ENCODE peak calls at places on chromosomes 3 and 15, in five cellular contexts. R is CD8-positive, alpha-beta memory T cell; Z is adrenal gland; U is BE2C; T is AG10803. O is an unnamed sample.

GRCh38 chr3:38165722-38166387 is 518 bp downstream of the OXSR1 start:
- DNase-seq in Z (peak), R (no peak), T (peak), U (no peak), O (no peak)

GRCh38 chr3:146682176-146682575 is 77.0 kb upstream of the PLSCR5 start:
- DNase-seq in T (no peak), U (no peak), Z (no peak), R (no peak), O (no peak)

GRCh38 chr3:3178498-3179328 is 778 bp downstream of the CRBN start:
- DNase-seq in Z (no peak), U (no peak), T (no peak), R (no peak), O (no peak)

GRCh38 chr3:38473229-38473628 is 19.5 kb downstream of the ACVR2B start:
- DNase-seq in Z (no peak), R (no peak), T (no peak), U (no peak), O (peak)

GRCh38 chr3:182702216-182702615 is 91.1 kb upstream of the ATP11B start:
- DNase-seq in U (no peak), T (no peak), R (no peak), Z (no peak), O (no peak)

GRCh38 chr15:33112541-33113105 is 81.9 kb downstream of the FMN1 start:
- DNase-seq in Z (no peak), U (no peak), R (no peak), T (no peak), O (no peak)

GRCh38 chr15:63439536-63440264 is 58.1 kb upstream of the CA12 start:
- DNase-seq in U (peak), Z (no peak), T (peak), R (no peak), O (no peak)

GRCh38 chr3:23968467-23969184 is 23.5 kb downstream of the NR1D2 start:
- DNase-seq in R (no peak), T (peak), U (no peak), Z (no peak), O (no peak)

GRCh38 chr3:152657002-152657400 is 177.9 kb upstream of the P2RY1 start:
- DNase-seq in R (no peak), U (no peak), T (no peak), Z (no peak), O (no peak)

GRCh38 chr3:131242201-131242600 is 139.4 kb upstream of the NUDT16 start:
- DNase-seq in U (no peak), R (no peak), T (no peak), Z (no peak), O (no peak)

GRCh38 chr15:100690786-100691160 is 88.4 kb downstream of the ASB7 start:
- DNase-seq in U (no peak), Z (no peak), R (no peak), T (peak), O (no peak)

GRCh38 chr3:52742418-52743041 is 28.2 kb downstream of the NEK4 start:
- DNase-seq in U (no peak), Z (no peak), R (peak), T (peak), O (peak)

GRCh38 chr3:188197388-188197847 is 43.5 kb downstream of the LPP start:
- DNase-seq in R (no peak), Z (no peak), U (peak), T (no peak), O (no peak)

GRCh38 chr3:13106308-13106970 is 33.2 kb upstream of the IQSEC1 start:
- DNase-seq in R (no peak), T (no peak), U (no peak), Z (no peak), O (no peak)

GRCh38 chr15:73934281-73934680 is 8.0 kb downstream of the LOXL1 start:
- DNase-seq in Z (no peak), U (no peak), R (no peak), T (no peak), O (no peak)

GRCh38 chr3:51671090-51672082 is at the start of gene TEX264:
- DNase-seq in T (peak), Z (peak), U (peak), R (peak), O (peak)

GRCh38 chr3:14902719-14903118 is 44.7 kb upstream of the NR2C2 start:
- DNase-seq in R (no peak), Z (peak), U (no peak), T (no peak), O (no peak)

GRCh38 chr3:90180543-90180942 is 1073.1 kb downstream of the EPHA3 start:
- DNase-seq in U (no peak), T (no peak), Z (no peak), R (no peak), O (no peak)

GRCh38 chr3:184419171-184419570 is 39.3 kb downstream of the CHRD start:
- DNase-seq in R (no peak), U (peak), T (peak), Z (no peak), O (no peak)

GRCh38 chr3:164781755-164782154 is 296.5 kb downstream of the SI start:
- DNase-seq in Z (no peak), T (no peak), R (no peak), U (no peak), O (no peak)

GRCh38 chr3:88188436-88188835 is 38.7 kb downstream of the C3orf38 start:
- DNase-seq in R (no peak), U (no peak), T (no peak), Z (no peak), O (no peak)

GRCh38 chr15:44033894-44034293 is 161.2 kb downstream of the FRMD5 start:
- DNase-seq in R (no peak), Z (peak), T (peak), U (peak), O (no peak)

GRCh38 chr3:126434931-126435411 is 40.3 kb downstream of the CFAP100 start:
- DNase-seq in T (no peak), U (no peak), Z (no peak), R (no peak), O (no peak)

GRCh38 chr15:100020181-100020580 is 286.9 kb upstream of the LYSMD4 start:
- DNase-seq in T (no peak), Z (no peak), U (no peak), R (no peak), O (no peak)

GRCh38 chr15:77496710-77497107 is 76.0 kb downstream of the HMG20A start:
- DNase-seq in U (peak), R (peak), Z (peak), T (peak), O (peak)

DNA sequence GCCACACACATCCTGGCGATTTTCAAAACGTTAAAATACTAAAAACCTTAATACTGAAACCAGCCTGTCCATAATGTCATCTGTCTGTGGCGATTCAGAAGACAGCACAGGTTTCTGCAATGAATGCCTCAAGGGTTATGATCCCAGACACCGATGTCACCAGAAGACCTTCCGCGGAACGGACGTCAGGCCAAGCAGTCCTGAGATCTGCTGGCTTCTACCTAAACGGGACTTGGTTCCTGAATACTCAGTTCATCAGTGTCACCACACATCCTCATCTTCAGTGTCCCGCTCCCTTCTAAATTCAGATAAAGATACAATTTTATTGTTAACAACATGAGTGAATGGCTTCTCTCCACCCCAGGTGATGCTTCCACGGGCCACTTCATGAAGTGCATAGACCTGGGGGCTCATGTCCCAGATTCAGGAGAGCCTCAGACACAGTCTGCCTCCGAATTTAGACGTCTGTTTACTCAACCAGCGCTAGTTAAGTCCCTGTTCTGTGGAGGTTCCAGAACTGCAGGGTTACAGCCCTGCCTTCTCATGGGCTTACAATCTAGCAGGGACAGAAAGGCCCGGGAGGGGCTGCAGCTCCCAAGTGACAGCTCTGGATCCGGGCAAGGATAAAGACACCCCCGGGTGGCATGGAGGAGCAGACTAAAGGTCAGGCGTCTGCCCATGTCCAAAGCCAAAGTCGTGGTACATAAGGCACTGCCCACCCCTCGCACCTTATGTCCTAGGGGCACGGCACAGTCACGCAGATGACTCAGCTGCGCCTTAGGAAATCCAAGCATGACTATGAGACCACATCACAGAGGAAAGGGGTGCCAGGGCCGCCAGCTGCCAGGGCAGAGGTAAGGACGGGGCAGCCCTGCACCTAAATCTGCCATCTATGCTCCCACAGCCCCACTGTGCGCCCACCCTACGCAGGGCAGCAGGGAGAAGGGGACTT is 75.9 kb downstream of the VGLL4 start:
- DNase-seq in U (no peak), Z (peak), T (peak), R (no peak), O (no peak)
- H3K4me3 ChIP-seq in U (no peak), Z (no peak), T (peak), R (no peak), O (no peak)

DNA sequence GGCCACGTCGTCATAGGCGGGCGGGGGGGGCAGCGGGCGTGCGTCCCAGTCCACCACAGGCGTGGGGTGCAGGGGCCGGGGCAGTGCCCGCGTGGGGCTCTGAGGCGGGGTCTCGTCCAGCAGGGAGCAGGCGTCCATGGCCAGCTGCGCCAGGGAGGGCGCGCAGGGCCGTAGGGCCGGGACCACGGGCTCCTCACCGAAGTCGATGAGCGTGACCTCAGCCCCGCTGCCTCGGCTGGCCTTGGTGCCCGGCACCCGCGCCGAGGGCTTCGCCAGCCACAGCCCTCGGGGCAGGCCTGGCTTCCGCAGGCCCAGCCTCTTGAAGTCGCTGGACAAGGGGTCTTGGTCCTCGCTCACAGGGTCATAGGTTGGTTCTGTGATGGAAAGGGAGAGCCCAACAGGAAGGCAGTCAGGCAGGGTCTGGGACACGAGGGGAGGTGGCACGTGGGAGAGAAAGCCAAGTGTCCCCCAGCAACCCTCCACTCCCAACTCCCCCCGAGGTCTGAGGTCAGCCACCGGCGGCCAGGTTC is 40.0 kb downstream of the TNK2 start:
- DNase-seq in U (no peak), R (no peak), Z (no peak), T (no peak), O (no peak)
- H3K4me3 ChIP-seq in U (no peak), R (no peak), Z (no peak), T (no peak), O (no peak)

GRCh38 chr3:40009991-40010390 is 200.6 kb downstream of the MYRIP start:
- DNase-seq in U (no peak), Z (no peak), R (no peak), T (no peak), O (no peak)

GRCh38 chr3:40012381-40012780 is 203.0 kb downstream of the MYRIP start:
- DNase-seq in T (no peak), R (no peak), U (no peak), Z (no peak), O (no peak)

DNA sequence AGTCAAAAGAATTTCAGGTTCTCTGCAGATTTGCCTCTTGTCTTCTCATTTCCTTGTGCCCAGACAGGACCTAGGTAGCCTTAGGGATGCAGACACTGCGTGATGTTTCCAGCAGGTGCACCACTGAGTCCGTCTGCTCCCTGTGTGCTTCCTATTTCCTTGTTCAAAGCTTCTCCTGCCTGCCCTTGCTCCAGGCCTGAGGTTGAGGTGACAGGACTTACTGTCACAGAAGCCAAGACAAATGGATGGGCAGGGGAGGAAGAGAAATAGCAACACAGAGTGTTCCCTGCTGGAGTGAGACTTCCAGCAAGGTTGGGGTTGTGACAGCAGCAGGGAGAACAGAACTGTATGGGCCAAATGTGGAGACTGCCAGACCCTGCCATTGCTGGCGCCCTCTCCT is 199.4 kb downstream of the MYRIP start:
- DNase-seq in Z (no peak), U (no peak), R (no peak), T (no peak), O (no peak)
- H3K4me3 ChIP-seq in Z (no peak), U (no peak), R (no peak), T (no peak), O (no peak)

GRCh38 chr3:4981688-4982494 is 2.7 kb downstream of the BHLHE40 start:
- DNase-seq in Z (peak), T (peak), U (no peak), R (no peak), O (no peak)
- H3K4me3 ChIP-seq in Z (peak), T (peak), U (peak), R (peak), O (no peak)

DNA sequence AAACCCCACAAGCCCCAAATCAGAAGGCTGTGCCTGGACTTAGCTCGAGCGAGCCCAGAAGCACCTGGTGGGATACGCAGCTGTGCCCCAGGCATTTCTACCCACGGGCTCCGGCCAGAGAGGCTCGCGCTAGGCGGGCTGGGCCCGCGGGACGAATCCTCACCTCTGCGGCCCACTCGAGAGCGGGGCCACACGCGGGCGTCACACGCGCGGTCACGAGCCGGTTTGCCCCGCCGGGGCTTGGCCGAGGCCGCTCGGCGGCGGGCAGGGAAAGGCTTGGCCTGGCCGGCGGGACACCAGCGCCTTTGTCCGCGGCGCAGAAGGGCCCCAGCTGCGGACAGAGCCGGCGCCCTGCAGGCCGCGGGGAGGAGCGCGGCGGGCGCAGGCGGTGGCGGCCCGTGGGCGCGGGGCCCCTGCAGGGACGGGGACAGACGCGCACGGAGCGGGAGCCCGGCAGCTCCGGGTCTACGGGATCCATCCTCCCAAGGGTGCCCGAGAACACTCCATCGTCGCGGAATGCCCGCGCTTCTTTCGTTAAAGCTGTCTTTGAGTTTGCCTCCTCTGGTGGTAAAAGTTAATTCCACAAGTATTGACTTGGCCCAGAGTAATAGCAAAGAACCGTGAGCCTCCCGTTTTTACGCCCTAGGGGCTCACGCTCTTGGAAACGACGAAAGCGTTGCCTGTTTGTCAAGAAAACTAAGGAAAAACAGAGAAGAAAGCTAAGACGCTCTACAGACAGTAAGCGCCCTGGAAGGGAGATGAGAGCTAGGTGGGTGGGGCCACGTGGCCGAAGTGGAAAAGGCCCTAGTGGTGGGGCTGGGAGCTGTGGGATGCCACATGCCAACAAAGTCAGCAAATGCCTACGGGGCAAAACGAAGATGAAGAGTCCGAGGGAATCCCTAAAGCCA is 26.4 kb downstream of the TYRO3 start:
- DNase-seq in R (peak), Z (peak), U (peak), T (peak), O (no peak)
- H3K4me3 ChIP-seq in R (peak), Z (peak), U (peak), T (peak), O (no peak)

GRCh38 chr3:25652921-25653320 is 11.8 kb downstream of the TOP2B start:
- DNase-seq in U (no peak), Z (no peak), T (peak), R (no peak), O (no peak)

GRCh38 chr3:25653322-25653721 is 11.4 kb downstream of the TOP2B start:
- DNase-seq in T (no peak), R (no peak), U (no peak), Z (no peak), O (no peak)

GRCh38 chr3:25648925-25649828 is 15.5 kb downstream of the TOP2B start:
- DNase-seq in T (no peak), R (no peak), Z (no peak), U (no peak), O (no peak)

DNA sequence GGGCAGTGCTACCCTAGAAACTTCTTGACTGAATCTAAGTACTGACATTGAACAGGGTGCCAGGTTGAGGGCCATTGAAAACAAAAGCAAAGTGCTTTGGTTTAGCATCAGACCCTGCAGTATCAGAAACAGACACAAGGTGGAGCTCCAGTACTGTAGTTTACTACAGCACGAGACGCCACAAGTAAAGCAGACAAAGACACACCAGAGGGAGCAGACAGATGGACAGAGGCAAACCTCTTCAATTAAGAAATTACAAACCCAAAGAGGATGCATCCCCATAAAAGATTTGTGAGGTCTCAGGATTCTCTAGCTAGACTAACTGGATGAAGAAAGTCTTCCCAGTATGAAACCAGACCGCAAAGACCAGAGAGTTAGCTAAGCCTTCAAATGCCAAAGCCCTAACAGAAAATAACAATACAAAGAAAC is 16.6 kb downstream of the TOP2B start:
- DNase-seq in Z (peak), R (peak), T (peak), U (peak), O (peak)
- H3K4me3 ChIP-seq in Z (no peak), R (no peak), T (no peak), U (no peak), O (no peak)

GRCh38 chr3:30613135-30613825 is 6.9 kb downstream of the TGFBR2 start:
- DNase-seq in Z (peak), U (no peak), R (no peak), T (no peak), O (no peak)

GRCh38 chr3:30612422-30613134 is 6.2 kb downstream of the TGFBR2 start:
- DNase-seq in R (no peak), T (no peak), U (no peak), Z (no peak), O (no peak)

GRCh38 chr3:30609930-30610701 is 3.7 kb downstream of the TGFBR2 start:
- DNase-seq in Z (no peak), R (no peak), U (no peak), T (no peak), O (no peak)

GRCh38 chr3:30610702-30611410 is 4.5 kb downstream of the TGFBR2 start:
- DNase-seq in R (no peak), Z (no peak), U (no peak), T (no peak), O (no peak)

DNA sequence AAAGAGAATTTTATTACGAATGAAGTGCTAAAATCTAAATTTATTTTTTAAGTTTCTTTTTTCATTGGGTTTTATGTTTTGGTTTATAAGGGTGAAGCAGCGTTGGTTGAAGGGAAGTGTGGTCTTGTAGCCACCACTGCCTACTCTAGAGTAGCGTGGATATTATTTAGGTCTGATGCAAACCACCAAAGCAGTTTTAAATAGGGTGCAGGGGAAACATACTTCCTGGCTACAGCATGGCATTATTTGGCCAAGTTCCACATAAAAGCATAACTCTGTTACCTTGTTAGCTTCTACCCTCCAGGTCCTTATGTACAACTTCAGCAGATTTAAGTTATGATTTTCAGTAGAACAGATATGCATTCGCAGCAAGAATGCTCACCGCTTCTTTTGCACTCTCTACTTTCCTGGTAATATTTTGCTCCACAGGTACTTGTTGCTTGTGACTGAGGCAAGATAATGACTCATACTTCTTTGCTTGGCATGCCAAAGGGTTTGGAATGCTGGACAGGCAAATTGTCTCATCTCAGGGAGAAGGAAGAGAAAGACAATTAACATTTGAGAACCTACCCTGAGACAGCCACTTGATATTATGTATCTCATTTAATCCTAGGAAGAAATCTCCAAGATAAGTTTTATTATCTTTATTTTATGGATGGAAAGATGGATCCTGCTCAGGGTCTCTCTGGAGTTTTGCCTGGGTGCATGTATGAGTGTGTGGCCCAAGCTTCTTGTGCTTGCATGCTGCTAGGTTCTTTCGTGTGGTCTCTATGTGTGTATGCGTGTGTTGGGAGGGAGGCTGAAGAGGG is 5.4 kb downstream of the TGFBR2 start:
- DNase-seq in R (peak), U (no peak), Z (no peak), T (peak), O (peak)
- H3K4me3 ChIP-seq in R (peak), U (no peak), Z (no peak), T (no peak), O (no peak)